ENCODE peak calls at places on chromosomes 2 and 18, in four cellular contexts. U, F, N and X are unnamed samples.

GRCh38 chr2:181458881-181459280 is 1.7 kb downstream of the ITGA4 start:
- DNase-seq in U (no peak), F (no peak), N (no peak), X (no peak)

GRCh38 chr2:166468124-166469024 is 25.7 kb downstream of the SCN7A start:
- DNase-seq in F (no peak), U (no peak), N (no peak), X (no peak)

GRCh38 chr2:102350118-102350793 is 5.3 kb upstream of the IL18R1 start:
- DNase-seq in F (no peak), N (no peak), U (no peak), X (no peak)

GRCh38 chr2:197827618-197828017 is 23.2 kb downstream of the PLCL1 start:
- DNase-seq in U (no peak), N (no peak), F (no peak), X (no peak)

GRCh38 chr2:168185583-168186274 is 61.7 kb downstream of the STK39 start:
- DNase-seq in U (no peak), F (no peak), N (peak; percentile 79), X (no peak)

GRCh38 chr2:12352891-12353290 is 363.8 kb upstream of the TRIB2 start:
- DNase-seq in U (no peak), F (no peak), N (no peak), X (no peak)

GRCh38 chr18:56233595-56233994 is 404.8 kb downstream of the TXNL1 start:
- DNase-seq in F (no peak), U (no peak), N (no peak), X (no peak)

GRCh38 chr18:63439334-63439733 is 17.1 kb upstream of the VPS4B start:
- DNase-seq in F (peak; percentile 61), N (peak; percentile 33), U (peak; percentile 52), X (no peak)

GRCh38 chr2:235458839-235459273 is 35.0 kb upstream of the AGAP1 start:
- DNase-seq in F (no peak), U (no peak), N (peak; percentile 55), X (no peak)

GRCh38 chr18:22132258-22132657 is 37.1 kb upstream of the GATA6 start:
- DNase-seq in U (no peak), N (no peak), F (no peak), X (no peak)

GRCh38 chr18:8080092-8080491 is 513.0 kb downstream of the PTPRM start:
- DNase-seq in F (no peak), N (no peak), U (no peak), X (no peak)

GRCh38 chr18:8088626-8089025 is 520.6 kb upstream of the RAB12 start:
- DNase-seq in N (no peak), F (no peak), U (no peak), X (no peak)

GRCh38 chr18:8081267-8081666 is 514.2 kb downstream of the PTPRM start:
- DNase-seq in U (no peak), N (no peak), F (no peak), X (no peak)

GRCh38 chr18:8081872-8082553 is 514.9 kb downstream of the PTPRM start:
- DNase-seq in U (no peak), F (no peak), N (no peak), X (no peak)

DNA sequence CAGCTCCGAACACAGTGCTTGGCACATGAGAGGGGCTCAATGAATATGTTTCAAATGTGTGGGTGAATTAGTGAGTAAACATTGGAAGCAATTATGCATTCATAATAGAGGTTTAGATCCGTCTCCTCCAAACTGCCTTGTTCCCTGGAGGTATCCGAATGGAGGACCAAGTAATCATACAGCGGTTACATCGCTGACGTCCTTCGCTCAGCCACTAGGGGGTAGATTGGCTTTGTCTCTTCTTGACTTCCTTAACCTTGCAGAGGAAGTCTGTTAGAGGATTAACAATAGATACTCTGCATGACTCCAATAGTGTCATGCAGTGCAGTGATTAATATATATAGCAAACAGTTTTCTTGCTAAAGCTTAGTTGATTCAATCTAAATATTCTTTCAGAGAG is 517.0 kb downstream of the PTPRM start:
- DNase-seq in N (peak; percentile 28), U (peak; percentile 37), F (peak; percentile 55), X (no peak)
- TF ChIP-seq JUND in N (no peak), U (no peak), F (peak; percentile 56), X (no peak)

GRCh38 chr2:127181851-127182250 is 38.2 kb downstream of the CYP27C1 start:
- DNase-seq in N (no peak), U (no peak), F (no peak), X (no peak)

GRCh38 chr2:127182626-127183458 is 37.3 kb downstream of the CYP27C1 start:
- DNase-seq in F (no peak), N (no peak), U (no peak), X (no peak)

GRCh38 chr2:127185720-127186119 is 34.4 kb downstream of the CYP27C1 start:
- DNase-seq in U (no peak), F (no peak), N (no peak), X (no peak)

GRCh38 chr2:127185093-127185492 is 35.0 kb downstream of the CYP27C1 start:
- DNase-seq in U (peak; percentile 51), F (no peak), N (no peak), X (no peak)

DNA sequence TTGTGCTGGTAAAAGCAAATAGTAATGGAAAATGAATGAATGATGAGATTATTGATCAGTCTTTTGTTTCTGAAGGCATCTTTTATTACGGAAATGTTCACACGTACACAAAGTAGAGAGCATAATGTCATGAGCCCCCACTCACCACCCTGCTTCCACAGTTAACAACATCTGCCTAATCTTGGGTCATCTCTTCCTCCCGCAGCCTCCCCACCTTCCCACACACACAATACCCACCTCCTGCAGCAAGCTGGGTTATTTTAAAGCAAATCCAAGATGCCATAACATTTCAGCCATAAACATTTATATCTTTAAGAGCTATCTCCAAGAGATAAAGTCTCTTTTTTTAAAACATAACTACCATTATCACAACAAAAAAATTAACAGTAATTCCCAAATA is 36.3 kb downstream of the CYP27C1 start:
- DNase-seq in U (no peak), N (no peak), F (no peak), X (no peak)
- TF ChIP-seq HDAC2 in U (no peak), N (no peak), F (no peak), X (no peak)

GRCh38 chr2:205885492-205886099 is 200.4 kb downstream of the INO80D start:
- DNase-seq in U (peak; percentile 71), F (peak; percentile 98), N (peak; percentile 65), X (no peak)
- TF ChIP-seq JUND in U (no peak), F (no peak), N (no peak), X (no peak)

GRCh38 chr18:5622905-5623304 is 79.1 kb upstream of the EPB41L3 start:
- DNase-seq in F (no peak), N (no peak), U (no peak), X (no peak)

GRCh38 chr18:5625076-5625475 is 81.3 kb upstream of the EPB41L3 start:
- DNase-seq in U (no peak), N (no peak), F (no peak), X (no peak)

GRCh38 chr18:5627756-5628511 is 84.1 kb upstream of the EPB41L3 start:
- DNase-seq in U (no peak), F (no peak), N (no peak), X (no peak)

GRCh38 chr18:5628512-5629255 is 84.9 kb upstream of the EPB41L3 start:
- DNase-seq in F (peak; percentile 69), U (no peak), N (no peak), X (no peak)

GRCh38 chr18:5626130-5626880 is 82.5 kb upstream of the EPB41L3 start:
- DNase-seq in U (no peak), N (no peak), F (no peak), X (no peak)
- TF ChIP-seq HDAC2 in U (no peak), N (no peak), F (no peak), X (no peak)

GRCh38 chr2:231547315-231548110 is 17.3 kb upstream of the NMUR1 start:
- DNase-seq in F (no peak), N (no peak), U (no peak), X (no peak)

GRCh38 chr2:231541605-231542509 is 11.6 kb upstream of the NMUR1 start:
- DNase-seq in N (no peak), U (no peak), F (peak; percentile 90), X (no peak)

GRCh38 chr2:231546014-231546413 is 15.8 kb upstream of the NMUR1 start:
- DNase-seq in N (no peak), F (no peak), U (no peak), X (no peak)

GRCh38 chr2:231548752-231549151 is 18.5 kb upstream of the NMUR1 start:
- DNase-seq in F (no peak), U (no peak), N (no peak), X (no peak)

DNA sequence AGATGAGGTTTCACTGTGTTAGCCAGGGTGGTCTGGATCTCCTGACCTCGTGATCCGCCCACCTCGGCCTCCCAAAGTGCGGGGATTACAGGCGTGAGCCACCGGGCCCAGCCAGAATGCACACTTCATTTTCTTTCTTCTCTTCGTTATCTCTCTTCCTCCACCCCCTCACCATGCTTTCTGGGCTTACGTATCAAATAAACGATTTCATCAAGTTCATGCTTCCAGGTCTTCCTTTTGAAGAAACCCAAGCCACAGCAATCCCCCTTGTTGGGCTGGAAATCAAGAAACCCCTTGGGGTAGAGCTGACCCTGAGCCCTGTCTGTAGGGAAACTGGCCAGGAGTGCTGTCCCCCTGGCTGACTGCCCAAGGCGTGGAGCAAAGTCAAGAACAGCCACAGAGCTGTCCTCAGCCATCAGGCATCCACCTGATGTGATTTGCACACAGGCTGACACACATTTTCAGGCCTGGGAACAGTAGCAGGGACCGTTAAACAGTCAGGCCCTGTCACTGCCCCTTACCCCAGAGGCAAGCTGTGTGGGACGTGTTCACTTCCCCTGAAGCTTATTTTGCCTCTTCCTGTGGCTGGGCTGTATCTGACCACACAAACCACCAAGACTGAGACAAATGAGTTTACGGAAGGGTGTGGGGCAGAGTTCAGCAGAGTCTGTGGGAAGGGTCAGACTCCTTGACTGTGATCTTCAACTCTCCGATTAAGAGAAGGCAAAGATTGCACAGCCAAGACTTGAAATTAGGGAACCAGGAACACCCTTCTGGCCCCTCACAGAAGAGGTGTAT is 15.1 kb upstream of the NMUR1 start:
- DNase-seq in U (peak; percentile 16), N (no peak), F (no peak), X (peak; percentile 98)
- TF ChIP-seq JUND in U (peak; percentile 8), N (no peak), F (no peak), X (peak; percentile 80)

GRCh38 chr2:173874003-173874898 is 90.9 kb downstream of the SP3 start:
- DNase-seq in N (no peak), F (no peak), U (no peak), X (no peak)

GRCh38 chr2:173869244-173869643 is 95.9 kb downstream of the SP3 start:
- DNase-seq in U (no peak), F (no peak), N (no peak), X (no peak)

GRCh38 chr2:173869830-173870229 is 95.3 kb downstream of the SP3 start:
- DNase-seq in N (no peak), U (no peak), F (no peak), X (no peak)

GRCh38 chr2:173874899-173875247 is 90.3 kb downstream of the SP3 start:
- DNase-seq in N (no peak), U (no peak), F (no peak), X (peak; percentile 84)

GRCh38 chr2:173872714-173873113 is 92.5 kb downstream of the SP3 start:
- DNase-seq in F (no peak), U (no peak), N (no peak), X (no peak)
- TF ChIP-seq HDAC2 in F (no peak), U (no peak), N (no peak), X (no peak)

DNA sequence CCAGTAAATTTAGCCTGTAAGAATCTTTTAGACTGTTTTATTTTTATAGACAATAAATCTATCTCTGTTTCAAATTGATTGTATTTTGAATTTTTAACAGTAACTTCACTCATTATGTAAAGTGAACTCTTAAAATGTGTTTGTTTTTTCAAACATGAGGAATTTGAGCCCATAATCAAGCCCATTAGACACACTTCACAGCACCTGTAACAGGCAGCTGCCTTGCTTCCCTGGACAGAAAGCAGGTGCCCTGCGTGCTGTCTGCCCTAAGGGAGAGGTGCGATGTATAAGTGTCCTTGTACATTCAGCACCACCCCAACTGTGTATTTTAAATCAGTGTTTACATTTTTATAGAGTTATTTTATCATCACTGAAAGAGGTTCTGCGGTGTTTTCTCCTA is 186.5 kb upstream of the TPO start:
- DNase-seq in U (no peak), F (no peak), N (no peak), X (no peak)
- TF ChIP-seq JUND in U (no peak), F (no peak), N (no peak), X (no peak)